ENCODE peak calls at places on chromosomes 5 and 9, in five cellular contexts. One of them, this sample, is unnamed.

GRCh38 chr9:98791147-98792095 is 4.9 kb downstream of the ANKS6 start:
- DNase-seq in AG08395: peak
- DNase-seq in body of pancreas: peak
- DNase-seq in NCI-H1417: no peak
- DNase-seq in NCI-H69: peak
- DNase-seq in this sample: no peak

GRCh38 chr5:113123563-113123962 is 147.0 kb downstream of the DCP2 start:
- DNase-seq in AG08395: no peak
- DNase-seq in body of pancreas: no peak
- DNase-seq in NCI-H1417: no peak
- DNase-seq in NCI-H69: peak
- DNase-seq in this sample: no peak

GRCh38 chr9:4114569-4115505 is 185.0 kb downstream of the GLIS3 start:
- DNase-seq in AG08395: peak
- DNase-seq in body of pancreas: no peak
- DNase-seq in NCI-H1417: no peak
- DNase-seq in NCI-H69: no peak
- DNase-seq in this sample: peak

GRCh38 chr9:106066937-106067545 is 372.7 kb downstream of the TMEM38B start:
- DNase-seq in AG08395: no peak
- DNase-seq in body of pancreas: no peak
- DNase-seq in NCI-H1417: no peak
- DNase-seq in NCI-H69: no peak
- DNase-seq in this sample: no peak

GRCh38 chr9:6759114-6759977 is 1.6 kb downstream of the KDM4C start:
- DNase-seq in AG08395: peak
- DNase-seq in body of pancreas: peak
- DNase-seq in NCI-H1417: no peak
- DNase-seq in NCI-H69: peak
- DNase-seq in this sample: no peak

GRCh38 chr9:122827759-122828090 is 663 bp downstream of the PDCL start:
- DNase-seq in AG08395: peak
- DNase-seq in body of pancreas: no peak
- DNase-seq in NCI-H1417: no peak
- DNase-seq in NCI-H69: peak
- DNase-seq in this sample: no peak

GRCh38 chr5:90409318-90410177 is at the start of gene CETN3:
- DNase-seq in AG08395: peak
- DNase-seq in body of pancreas: peak
- DNase-seq in NCI-H1417: peak
- DNase-seq in NCI-H69: peak
- DNase-seq in this sample: peak

GRCh38 chr9:129284607-129285291 is 106.7 kb upstream of the IER5L start:
- DNase-seq in AG08395: no peak
- DNase-seq in body of pancreas: peak
- DNase-seq in NCI-H1417: peak
- DNase-seq in NCI-H69: no peak
- DNase-seq in this sample: peak

GRCh38 chr5:158875272-158875679 is 224.4 kb downstream of the EBF1 start:
- DNase-seq in AG08395: peak
- DNase-seq in body of pancreas: no peak
- DNase-seq in NCI-H1417: peak
- DNase-seq in NCI-H69: peak
- DNase-seq in this sample: peak

GRCh38 chr5:171162602-171163001 is 146.4 kb upstream of the TLX3 start:
- DNase-seq in AG08395: no peak
- DNase-seq in body of pancreas: no peak
- DNase-seq in NCI-H1417: no peak
- DNase-seq in NCI-H69: peak
- DNase-seq in this sample: no peak

GRCh38 chr5:12557012-12557411 is 652.8 kb upstream of the CTNND2 start:
- DNase-seq in AG08395: no peak
- DNase-seq in body of pancreas: no peak
- DNase-seq in NCI-H1417: no peak
- DNase-seq in NCI-H69: no peak
- DNase-seq in this sample: no peak

GRCh38 chr5:647727-648126 is 35.6 kb downstream of the CEP72 start:
- DNase-seq in AG08395: no peak
- DNase-seq in body of pancreas: no peak
- DNase-seq in NCI-H1417: no peak
- DNase-seq in NCI-H69: no peak
- DNase-seq in this sample: no peak

GRCh38 chr5:172052454-172053236 is 46.2 kb upstream of the FBXW11 start:
- DNase-seq in AG08395: peak
- DNase-seq in body of pancreas: no peak
- DNase-seq in NCI-H1417: no peak
- DNase-seq in NCI-H69: no peak
- DNase-seq in this sample: no peak

GRCh38 chr5:58462154-58462553 is 2.3 kb upstream of the PLK2 start:
- DNase-seq in AG08395: no peak
- DNase-seq in body of pancreas: peak
- DNase-seq in NCI-H1417: no peak
- DNase-seq in NCI-H69: peak
- DNase-seq in this sample: no peak

GRCh38 chr5:88761269-88761880 is 121.6 kb downstream of the MEF2C start:
- DNase-seq in AG08395: peak
- DNase-seq in body of pancreas: no peak
- DNase-seq in NCI-H1417: no peak
- DNase-seq in NCI-H69: no peak
- DNase-seq in this sample: no peak

GRCh38 chr5:123610665-123611406 is 98.9 kb downstream of the CSNK1G3 start:
- DNase-seq in AG08395: peak
- DNase-seq in body of pancreas: no peak
- DNase-seq in NCI-H1417: peak
- DNase-seq in NCI-H69: peak
- DNase-seq in this sample: peak

GRCh38 chr5:143105216-143105905 is 298.1 kb downstream of the NR3C1 start:
- DNase-seq in AG08395: no peak
- DNase-seq in body of pancreas: no peak
- DNase-seq in NCI-H1417: no peak
- DNase-seq in NCI-H69: no peak
- DNase-seq in this sample: no peak

GRCh38 chr9:110330484-110331115 is 7.1 kb downstream of the TXNDC8 start:
- DNase-seq in AG08395: peak
- DNase-seq in body of pancreas: no peak
- DNase-seq in NCI-H1417: no peak
- DNase-seq in NCI-H69: no peak
- DNase-seq in this sample: no peak

GRCh38 chr5:85452322-85453025 is 1067.8 kb upstream of the EDIL3 start:
- DNase-seq in AG08395: no peak
- DNase-seq in body of pancreas: no peak
- DNase-seq in NCI-H1417: no peak
- DNase-seq in NCI-H69: no peak
- DNase-seq in this sample: no peak

GRCh38 chr5:89954901-89955300 is 454.7 kb downstream of the CETN3 start:
- DNase-seq in AG08395: no peak
- DNase-seq in body of pancreas: no peak
- DNase-seq in NCI-H1417: no peak
- DNase-seq in NCI-H69: no peak
- DNase-seq in this sample: no peak

GRCh38 chr5:132425009-132425937 is 55.8 kb downstream of the SLC22A5 start:
- DNase-seq in AG08395: peak
- DNase-seq in body of pancreas: no peak
- DNase-seq in NCI-H1417: no peak
- DNase-seq in NCI-H69: no peak
- DNase-seq in this sample: no peak

GRCh38 chr9:111298831-111299603 is 31.0 kb downstream of the OR2K2 start:
- DNase-seq in AG08395: peak
- DNase-seq in body of pancreas: peak
- DNase-seq in NCI-H1417: peak
- DNase-seq in NCI-H69: peak
- DNase-seq in this sample: peak

GRCh38 chr5:116685069-116685468 is 110.4 kb upstream of the SEMA6A start:
- DNase-seq in AG08395: no peak
- DNase-seq in body of pancreas: no peak
- DNase-seq in NCI-H1417: no peak
- DNase-seq in NCI-H69: no peak
- DNase-seq in this sample: no peak

GRCh38 chr9:23783509-23783908 is 42.5 kb downstream of the ELAVL2 start:
- DNase-seq in AG08395: no peak
- DNase-seq in body of pancreas: no peak
- DNase-seq in NCI-H1417: no peak
- DNase-seq in NCI-H69: no peak
- DNase-seq in this sample: no peak

GRCh38 chr5:100965291-100965690 is 62.2 kb upstream of the ST8SIA4 start:
- DNase-seq in AG08395: no peak
- DNase-seq in body of pancreas: no peak
- DNase-seq in NCI-H1417: no peak
- DNase-seq in NCI-H69: no peak
- DNase-seq in this sample: no peak

GRCh38 chr5:43039468-43040286 is 442 bp downstream of the ANXA2R start:
- DNase-seq in AG08395: peak
- DNase-seq in body of pancreas: peak
- DNase-seq in NCI-H1417: peak
- DNase-seq in NCI-H69: peak
- DNase-seq in this sample: peak

GRCh38 chr5:79229357-79230174 is 6.4 kb upstream of the JMY start:
- DNase-seq in AG08395: peak
- DNase-seq in body of pancreas: no peak
- DNase-seq in NCI-H1417: peak
- DNase-seq in NCI-H69: peak
- DNase-seq in this sample: no peak

GRCh38 chr5:148687427-148687826 is 33.1 kb upstream of the HTR4 start:
- DNase-seq in AG08395: no peak
- DNase-seq in body of pancreas: no peak
- DNase-seq in NCI-H1417: no peak
- DNase-seq in NCI-H69: peak
- DNase-seq in this sample: no peak

GRCh38 chr5:139837711-139838380 is 42.2 kb downstream of the PSD2 start:
- DNase-seq in AG08395: no peak
- DNase-seq in body of pancreas: no peak
- DNase-seq in NCI-H1417: no peak
- DNase-seq in NCI-H69: no peak
- DNase-seq in this sample: no peak

This sample was measured in DMS79 treated with DMSO at 0.1 percent for 48 hours.